ENCODE peak calls at places on chromosomes 1 and 21, in seven cellular contexts. S, B, N, F, U, X and P are unnamed samples.
A peak's percentile ranks its signal among the peaks of the same experiment; 100 is the strongest.

GRCh38 chr1:26915204-26915842 is 1.5 kb upstream of the NR0B2 start:
- DNase-seq in S (no peak), B (no peak), N (no peak), X (no peak), F (no peak), U (no peak), P (no peak)

GRCh38 chr1:198797656-198798055 is 158.8 kb downstream of the PTPRC start:
- DNase-seq in S (no peak), F (no peak), U (no peak), B (no peak), N (no peak), X (no peak), P (no peak)

GRCh38 chr1:53075761-53076163 is 13.7 kb downstream of the PODN start:
- DNase-seq in X (no peak), S (no peak), N (no peak), B (no peak), F (no peak), U (no peak), P (no peak)

GRCh38 chr1:10635385-10635896 is 160.7 kb downstream of the PEX14 start:
- DNase-seq in B (no peak), N (peak; percentile 50), U (no peak), X (no peak), F (peak; percentile 24), S (no peak), P (no peak)

GRCh38 chr1:220748091-220748934 is at the start of gene MTARC2:
- DNase-seq in U (peak; percentile 90), B (peak; percentile 91), X (peak; percentile 81), N (peak; percentile 69), F (peak; percentile 49), S (peak; percentile 39), P (peak; percentile 90)

GRCh38 chr1:94334156-94334555 is 84.0 kb upstream of the ABCD3 start:
- DNase-seq in X (no peak), B (no peak), N (no peak), S (no peak), U (no peak), F (peak; percentile 16), P (no peak)

GRCh38 chr1:151494741-151495281 is 16.4 kb upstream of the CGN start:
- DNase-seq in N (peak; percentile 19), S (no peak), F (peak; percentile 56), B (no peak), X (no peak), U (peak; percentile 85), P (peak; percentile 58)

GRCh38 chr1:246279402-246279801 is 227.7 kb downstream of the SMYD3 start:
- DNase-seq in F (no peak), U (no peak), B (no peak), N (no peak), S (no peak), X (no peak), P (no peak)

GRCh38 chr1:1116701-1117468 is 996 bp upstream of the C1orf159 start:
- DNase-seq in N (peak; percentile 68), S (peak; percentile 26), X (no peak), U (no peak), B (no peak), F (no peak), P (peak; percentile 50)

GRCh38 chr1:114009393-114009792 is 30.1 kb downstream of the OLFML3 start:
- DNase-seq in F (peak; percentile 52), N (peak; percentile 83), X (no peak), S (no peak), B (no peak), U (no peak), P (peak; percentile 85)

GRCh38 chr1:34709547-34709946 is 45.3 kb upstream of the GJB5 start:
- DNase-seq in N (peak; percentile 15), X (peak; percentile 50), U (peak; percentile 16), B (no peak), S (no peak), F (no peak), P (no peak)

GRCh38 chr1:11571906-11572616 is 82.2 kb downstream of the FBXO2 start:
- DNase-seq in B (peak; percentile 85), N (no peak), U (peak; percentile 87), S (no peak), X (peak; percentile 85), F (no peak), P (no peak)

GRCh38 chr21:45098867-45099266 is 24.5 kb downstream of the ADARB1 start:
- DNase-seq in B (no peak), U (peak; percentile 40), S (no peak), N (no peak), X (no peak), F (no peak), P (peak; percentile 33)

GRCh38 chr21:16418211-16418610 is 688.4 kb downstream of the USP25 start:
- DNase-seq in S (no peak), U (no peak), N (no peak), F (no peak), B (no peak), X (no peak), P (no peak)

GRCh38 chr1:156661932-156662587 is 15.1 kb downstream of the NES start:
- DNase-seq in X (no peak), F (peak; percentile 60), B (no peak), U (peak; percentile 63), N (peak; percentile 12), S (no peak), P (peak; percentile 86)

GRCh38 chr1:245207056-245207638 is 52.4 kb downstream of the KIF26B start:
- DNase-seq in X (no peak), F (no peak), B (no peak), N (no peak), U (no peak), S (no peak), P (no peak)

GRCh38 chr1:62268315-62268714 is 50.9 kb downstream of the KANK4 start:
- DNase-seq in B (no peak), X (no peak), N (no peak), S (no peak), F (no peak), U (no peak), P (no peak)

GRCh38 chr1:52970149-52970548 is 43.1 kb downstream of the SCP2 start:
- DNase-seq in S (no peak), X (no peak), U (peak; percentile 61), N (no peak), B (peak; percentile 51), F (peak; percentile 20), P (peak; percentile 26)

GRCh38 chr1:207866471-207867135 is 44.3 kb downstream of the CD34 start:
- DNase-seq in N (peak; percentile 47), U (no peak), X (no peak), F (peak; percentile 58), B (no peak), S (no peak), P (peak; percentile 78)

GRCh38 chr1:193754732-193755427 is 568.5 kb upstream of the B3GALT2 start:
- DNase-seq in N (no peak), X (no peak), F (no peak), U (peak; percentile 43), B (no peak), S (no peak), P (no peak)

GRCh38 chr1:50976890-50977574 is 7.0 kb downstream of the CDKN2C start:
- DNase-seq in X (peak; percentile 53), N (peak; percentile 47), B (peak; percentile 40), S (no peak), U (peak; percentile 57), F (peak; percentile 39), P (peak; percentile 49)

GRCh38 chr1:25758466-25759070 is 41.4 kb upstream of the SELENON start:
- DNase-seq in S (no peak), U (no peak), B (no peak), F (no peak), N (no peak), X (no peak), P (no peak)
- H3K27ac ChIP-seq in S (no peak overlapping the region), U (no peak overlapping the region), B (no peak overlapping the region), F (no peak overlapping the region), N (no peak overlapping the region), X (no peak overlapping the region), P (no peak overlapping the region)

GRCh38 chr1:173596097-173596825 is 6.6 kb downstream of the SLC9C2 start:
- DNase-seq in F (no peak), B (no peak), N (no peak), X (no peak), S (no peak), U (no peak), P (no peak)
- H4K8ac ChIP-seq in F (no peak overlapping the region), B (no peak overlapping the region), N (no peak overlapping the region), X (no peak overlapping the region), S (no peak overlapping the region), U (no peak overlapping the region), P (no peak overlapping the region)

GRCh38 chr1:165854101-165854845 is 26.9 kb downstream of the UCK2 start:
- DNase-seq in U (peak; percentile 85), N (peak; percentile 86), F (peak; percentile 95), B (no peak), X (no peak), S (no peak), P (peak; percentile 94)

GRCh38 chr1:165853528-165854075 is 26.2 kb downstream of the UCK2 start:
- DNase-seq in B (no peak), F (peak; percentile 62), N (peak; percentile 60), S (no peak), U (peak; percentile 74), X (no peak), P (no peak)

GRCh38 chr1:165856606-165857005 is 29.2 kb downstream of the UCK2 start:
- DNase-seq in B (no peak), N (no peak), S (no peak), U (no peak), F (no peak), X (no peak), P (no peak)

GRCh38 chr1:165857046-165857801 is 29.8 kb downstream of the UCK2 start:
- DNase-seq in F (peak; percentile 55), N (peak; percentile 35), B (no peak), S (no peak), X (no peak), U (no peak), P (no peak)

DNA sequence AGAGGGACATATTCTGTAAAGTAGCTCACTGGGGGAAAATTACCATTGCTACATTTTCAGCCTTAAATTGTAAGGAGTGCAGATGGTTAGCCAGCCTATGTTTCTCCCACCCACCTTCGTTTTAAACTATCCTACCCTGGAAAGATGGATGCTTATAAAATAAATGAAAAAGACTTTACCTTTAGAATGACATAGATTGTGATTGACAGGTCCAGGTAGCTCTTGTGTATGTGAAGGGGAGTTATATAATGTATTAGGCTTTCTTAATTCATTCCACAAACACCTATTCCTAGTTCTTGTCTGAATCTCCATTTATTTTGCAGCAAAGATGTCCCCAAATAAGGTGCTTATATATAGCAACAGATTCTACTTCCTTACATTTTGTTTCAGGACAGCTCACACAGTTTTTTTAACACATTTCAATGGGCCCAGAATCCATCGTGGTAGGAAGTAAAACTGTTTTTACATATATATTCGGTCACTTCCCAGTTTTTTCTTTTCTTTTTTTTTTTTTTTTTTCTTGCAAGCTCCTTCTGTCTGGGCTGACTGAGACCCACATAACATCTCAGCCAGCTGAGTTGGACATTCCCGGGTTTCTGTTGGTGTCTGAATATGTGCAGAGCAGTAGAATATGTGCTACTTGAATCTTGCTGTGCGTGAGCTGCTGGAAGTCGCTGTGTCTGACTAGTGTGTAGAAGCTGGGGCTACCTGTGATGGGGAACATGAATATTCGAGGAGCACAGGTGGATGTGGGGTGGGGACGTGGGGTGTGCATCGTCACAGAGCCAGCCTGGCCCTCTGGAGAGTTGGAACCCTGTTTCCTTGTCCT is 27.8 kb downstream of the UCK2 start:
- DNase-seq in B (no peak), U (no peak), F (no peak), N (no peak), S (no peak), X (no peak), P (no peak)
- H3K27ac ChIP-seq in B (no peak overlapping the region), U (no peak overlapping the region), F (no peak overlapping the region), N (no peak overlapping the region), S (no peak overlapping the region), X (no peak overlapping the region), P (peak overlapping the region; percentile 84)

DNA sequence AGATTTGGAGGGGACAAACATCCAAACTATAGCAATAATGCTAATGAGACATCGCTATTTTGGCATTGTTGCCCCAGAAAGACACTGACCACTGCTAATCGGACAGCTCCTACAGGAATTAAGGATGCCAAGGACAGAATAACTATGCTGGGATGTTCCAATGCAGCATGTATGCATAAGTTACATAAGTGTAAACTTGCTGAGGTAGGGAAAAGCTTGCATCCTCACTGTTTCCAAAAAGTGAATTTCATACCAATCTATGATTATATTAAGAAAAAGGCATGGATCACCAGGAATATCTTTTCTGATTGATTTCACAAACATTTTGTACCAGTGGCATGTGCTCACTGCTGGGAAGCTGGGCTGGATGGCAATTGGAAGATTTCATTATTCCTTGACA is 45.8 kb upstream of the RALGPS2 start:
- DNase-seq in U (no peak), F (no peak), X (no peak), S (no peak), N (no peak), B (no peak), P (no peak)
- H4K8ac ChIP-seq in U (no peak overlapping the region), F (no peak overlapping the region), X (no peak overlapping the region), S (no peak overlapping the region), N (no peak overlapping the region), B (no peak overlapping the region), P (no peak overlapping the region)